ENCODE peak calls at places on chromosomes 16 and 17, in six cellular contexts. J is upper lobe of right lung, R is cardiac muscle cell, N is body of pancreas, C is cardiac fibroblast, S is ovary. B is an unnamed sample.

GRCh38 chr17:47652570-47652969 is 2.9 kb downstream of the KPNB1 start:
- DNase-seq in J (no peak), R (peak; percentile 27), N (no peak), C (peak; percentile 27), S (no peak), B (no peak)

GRCh38 chr17:4475001-4475400 is 23.7 kb upstream of the SPNS2 start:
- DNase-seq in J (no peak), R (no peak), N (no peak), C (no peak), S (no peak), B (no peak)

GRCh38 chr17:31802502-31802901 is 56.5 kb downstream of the COPRS start:
- DNase-seq in J (no peak), R (no peak), N (peak; percentile 15), C (no peak), S (no peak), B (no peak)

GRCh38 chr17:61203765-61204164 is 195.9 kb upstream of the TBX2 start:
- DNase-seq in J (peak; percentile 63), R (no peak), N (no peak), C (no peak), S (peak; percentile 18), B (no peak)

GRCh38 chr17:79223953-79224352 is 149.3 kb downstream of the ENGASE start:
- DNase-seq in J (no peak), R (no peak), N (no peak), C (no peak), S (no peak), B (no peak)

GRCh38 chr16:84806256-84806889 is 13.4 kb upstream of the CRISPLD2 start:
- DNase-seq in J (no peak), R (peak; percentile 89), N (peak; percentile 67), C (peak; percentile 90), S (no peak), B (no peak)

GRCh38 chr16:4597174-4597573 is 17.5 kb downstream of the UBALD1 start:
- DNase-seq in J (no peak), R (no peak), N (peak; percentile 48), C (no peak), S (no peak), B (no peak)

GRCh38 chr16:4404967-4405696 is 11.3 kb downstream of the CORO7 start:
- DNase-seq in J (no peak), R (no peak), N (no peak), C (no peak), S (peak; percentile 19), B (no peak)

DNA sequence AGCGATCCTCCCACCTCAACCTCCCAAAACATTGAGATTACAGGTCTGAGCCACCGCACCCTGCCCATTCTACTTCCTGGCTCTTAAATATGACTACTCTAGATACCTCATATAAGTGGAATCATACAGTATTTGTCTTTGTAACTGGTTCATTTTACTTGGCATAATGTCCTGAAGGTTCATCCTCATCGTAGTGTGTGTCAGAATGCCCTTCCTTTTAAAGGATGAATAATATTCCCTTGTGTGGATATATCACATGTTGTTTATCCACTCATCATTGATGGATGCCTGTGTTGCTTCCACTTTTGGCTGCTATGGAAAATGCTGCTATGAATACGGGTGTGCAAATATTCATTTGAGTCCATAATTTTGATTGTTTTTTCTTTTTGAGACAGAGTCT is 5.7 kb upstream of the CETP start:
- DNase-seq in J (no peak), R (no peak), N (no peak), C (peak; percentile 73), S (no peak), B (no peak)
- H3K4me3 ChIP-seq in J (no peak overlapping the region), R (no peak overlapping the region), N (no peak overlapping the region), C (no peak overlapping the region), S (no peak overlapping the region), B (no peak overlapping the region)

GRCh38 chr16:66891360-66891759 is 11.0 kb downstream of the PDP2 start:
- DNase-seq in J (no peak), R (no peak), N (no peak), C (no peak), S (no peak), B (no peak)
- H3K4me3 ChIP-seq in J (no peak overlapping the region), R (no peak overlapping the region), N (no peak overlapping the region), C (no peak overlapping the region), S (no peak overlapping the region), B (no peak overlapping the region)

GRCh38 chr16:12901204-12901596 is 198 bp upstream of the SHISA9 start:
- DNase-seq in J (no peak), R (no peak), N (no peak), C (no peak), S (no peak), B (no peak)
- H3K4me3 ChIP-seq in J (no peak overlapping the region), R (peak overlapping the region; percentile 29), N (no peak overlapping the region), C (no peak overlapping the region), S (no peak overlapping the region), B (no peak overlapping the region)

GRCh38 chr17:35448899-35449227 is 297 bp upstream of the SLFN13 start:
- DNase-seq in J (no peak), R (no peak), N (no peak), C (no peak), S (no peak), B (no peak)
- H3K4me3 ChIP-seq in J (peak overlapping the region; percentile 62), R (no peak overlapping the region), N (no peak overlapping the region), C (peak overlapping the region; percentile 53), S (peak overlapping the region; percentile 46), B (no peak overlapping the region)

GRCh38 chr16:1333854-1334719 is 642 bp downstream of the BAIAP3 start:
- DNase-seq in J (no peak), R (no peak), N (no peak), C (no peak), S (no peak), B (no peak)

GRCh38 chr16:1331712-1332617 is 1.5 kb upstream of the BAIAP3 start:
- DNase-seq in J (peak; percentile 80), R (peak; percentile 77), N (peak; percentile 89), C (peak; percentile 84), S (no peak), B (no peak)

GRCh38 chr16:1334739-1335138 is 1.3 kb downstream of the BAIAP3 start:
- DNase-seq in J (no peak), R (no peak), N (no peak), C (no peak), S (no peak), B (no peak)

GRCh38 chr16:1332618-1333148 is 762 bp upstream of the BAIAP3 start:
- DNase-seq in J (no peak), R (no peak), N (no peak), C (no peak), S (no peak), B (no peak)

GRCh38 chr16:1333149-1333812 is at the start of gene BAIAP3:
- DNase-seq in J (no peak), R (peak; percentile 25), N (peak; percentile 43), C (peak; percentile 29), S (no peak), B (no peak)
- H3K4me3 ChIP-seq in J (peak within 1 kb of the TSS; percentile 36), R (peak within 1 kb of the TSS; percentile 16), N (no peak within 1 kb of the TSS), C (peak within 1 kb of the TSS; percentile 24), S (peak within 1 kb of the TSS; percentile 25), B (no peak within 1 kb of the TSS)

GRCh38 chr17:58432806-58433573 is 15.7 kb upstream of the RNF43 start:
- DNase-seq in J (no peak), R (no peak), N (no peak), C (no peak), S (no peak), B (no peak)

GRCh38 chr17:58427807-58428206 is 10.5 kb upstream of the RNF43 start:
- DNase-seq in J (no peak), R (no peak), N (no peak), C (no peak), S (no peak), B (no peak)
- H3K4me3 ChIP-seq in J (no peak overlapping the region), R (no peak overlapping the region), N (no peak overlapping the region), C (no peak overlapping the region), S (no peak overlapping the region), B (no peak overlapping the region)

DNA sequence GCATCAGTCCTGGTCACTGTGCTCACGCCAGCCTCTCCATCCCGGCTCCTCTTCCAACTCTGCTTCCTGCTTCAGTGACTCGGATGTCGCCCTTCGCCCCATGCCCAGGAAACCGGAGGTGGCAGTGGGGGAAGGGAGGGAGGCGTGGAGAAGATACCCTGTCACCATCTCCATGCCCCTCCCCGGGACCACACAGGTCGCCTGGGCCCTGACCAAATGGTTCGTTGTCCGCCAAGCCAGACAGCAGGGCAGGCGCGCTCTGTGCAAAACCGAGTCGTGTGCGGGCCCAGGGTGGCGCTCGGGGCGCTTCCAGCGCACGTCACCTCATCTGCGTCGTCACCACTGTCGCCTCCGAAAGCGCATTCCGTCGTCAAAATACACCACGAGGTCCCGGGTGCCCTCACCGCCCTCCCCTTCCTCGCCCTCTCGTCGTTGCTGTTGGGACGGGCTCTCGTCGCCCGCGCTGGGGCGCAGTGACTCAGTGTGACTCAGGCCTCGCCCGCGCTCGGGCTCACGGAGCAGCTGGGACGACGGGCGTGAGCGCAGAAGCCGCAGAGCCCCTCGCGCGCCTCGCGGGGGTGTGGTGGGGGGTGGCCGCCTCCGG is 39.2 kb downstream of the ZNF778 start:
- DNase-seq in J (no peak), R (peak; percentile 32), N (peak; percentile 39), C (peak; percentile 47), S (peak; percentile 52), B (no peak)
- H3K4me3 ChIP-seq in J (peak overlapping the region; percentile 45), R (peak overlapping the region; percentile 12), N (no peak overlapping the region), C (peak overlapping the region; percentile 47), S (peak overlapping the region; percentile 30), B (no peak overlapping the region)

DNA sequence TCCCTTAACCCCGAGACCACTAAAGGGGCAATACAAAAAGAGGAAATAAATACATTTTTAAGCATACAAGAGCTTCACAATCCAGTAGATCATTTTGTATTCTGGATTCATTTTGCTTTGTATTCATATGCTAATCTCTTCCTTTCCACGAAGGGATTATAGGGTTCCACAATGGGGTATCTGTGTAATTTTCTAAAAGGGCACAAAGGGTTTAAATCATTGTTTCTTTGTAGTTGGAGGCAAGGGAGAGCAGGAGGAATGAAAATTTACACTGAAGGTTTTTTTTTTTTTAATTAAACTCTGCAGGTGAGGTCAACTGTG is 592 bp upstream of the NUFIP2 start:
- DNase-seq in J (no peak), R (no peak), N (no peak), C (no peak), S (no peak), B (no peak)
- H3K4me3 ChIP-seq in J (peak overlapping the region; percentile 93), R (peak overlapping the region; percentile 41), N (no peak overlapping the region), C (peak overlapping the region; percentile 93), S (peak overlapping the region; percentile 53), B (peak overlapping the region; percentile 94)

GRCh38 chr17:49793309-49793708 is 4.8 kb downstream of the KAT7 start:
- DNase-seq in J (no peak), R (no peak), N (no peak), C (no peak), S (no peak), B (no peak)
- H3K4me3 ChIP-seq in J (no peak overlapping the region), R (no peak overlapping the region), N (no peak overlapping the region), C (no peak overlapping the region), S (no peak overlapping the region), B (no peak overlapping the region)

B was measured in Jurkat, Clone E6-1.